ENCODE peak calls at places on chromosomes 12 and 14, in nine cellular contexts. S is HFF-Myc, R is left ventricle myocardium inferior, Q is aorta, Y is right atrium auricular region, X is IMR-90, O is GM12878, G is pancreas, M is BJ. C is an unnamed sample.

GRCh38 chr12:45654002-45654401 is 75.5 kb upstream of the ARID2 start:
- DNase-seq in S (no peak), R (no peak), Q (no peak), Y (no peak), X (no peak), O (no peak), G (no peak), M (no peak), C (no peak)

GRCh38 chr14:49287004-49287403 is 299.2 kb downstream of the RPS29 start:
- DNase-seq in S (no peak), R (no peak), Q (no peak), Y (no peak), X (no peak), O (no peak), G (no peak), M (no peak), C (no peak)

GRCh38 chr14:87600236-87600635 is 392.7 kb downstream of the GALC start:
- DNase-seq in S (no peak), R (no peak), Q (no peak), Y (no peak), X (no peak), O (no peak), G (no peak), M (no peak), C (no peak)

GRCh38 chr12:12182926-12183325 is 83.9 kb downstream of the LRP6 start:
- DNase-seq in S (no peak), R (no peak), Q (no peak), Y (no peak), X (peak), O (no peak), G (no peak), M (no peak), C (no peak)

GRCh38 chr14:64515053-64515452 is 10.5 kb downstream of the ZBTB1 start:
- DNase-seq in S (no peak), R (no peak), Q (no peak), Y (no peak), X (no peak), O (no peak), G (no peak), M (no peak), C (no peak)

GRCh38 chr12:11771356-11771755 is 121.9 kb downstream of the ETV6 start:
- DNase-seq in S (no peak), R (no peak), Q (no peak), Y (no peak), X (peak), O (no peak), G (no peak), M (no peak), C (no peak)

GRCh38 chr12:51726931-51727330 is 121.6 kb downstream of the FIGNL2 start:
- DNase-seq in S (no peak), R (no peak), Q (no peak), Y (no peak), X (no peak), O (no peak), G (no peak), M (no peak), C (no peak)

GRCh38 chr14:106843951-106844483 is 1317.6 kb downstream of the TMEM121 start:
- DNase-seq in S (no peak), R (no peak), Q (no peak), Y (no peak), X (no peak), O (no peak), G (no peak), M (no peak), C (peak)

GRCh38 chr12:46105735-46106134 is 115.4 kb upstream of the SCAF11 start:
- DNase-seq in S (no peak), R (no peak), Q (no peak), Y (no peak), X (no peak), O (no peak), G (no peak), M (no peak), C (no peak)

GRCh38 chr12:71947645-71948105 is 9.0 kb downstream of the TPH2 start:
- DNase-seq in S (no peak), R (no peak), Q (no peak), Y (no peak), X (peak), O (no peak), G (no peak), M (peak), C (peak)

GRCh38 chr12:50785406-50785805 is 21.5 kb downstream of the ATF1 start:
- DNase-seq in S (no peak), R (no peak), Q (no peak), Y (no peak), X (no peak), O (no peak), G (no peak), M (no peak), C (no peak)

GRCh38 chr14:29216316-29216715 is 449.7 kb downstream of the FOXG1 start:
- DNase-seq in S (no peak), R (no peak), Q (no peak), Y (no peak), X (no peak), O (no peak), G (no peak), M (no peak), C (no peak)

GRCh38 chr12:23843958-23844357 is 105.5 kb downstream of the SOX5 start:
- DNase-seq in S (no peak), R (no peak), Q (no peak), Y (no peak), X (no peak), O (no peak), G (no peak), M (no peak), C (no peak)

GRCh38 chr14:88829685-88830302 is 5.3 kb downstream of the TTC8 start:
- DNase-seq in S (no peak), R (no peak), Q (no peak), Y (no peak), X (no peak), O (no peak), G (no peak), M (no peak), C (no peak)

GRCh38 chr14:88835661-88836060 is 11.2 kb downstream of the TTC8 start:
- DNase-seq in S (no peak), R (no peak), Q (no peak), Y (no peak), X (peak), O (no peak), G (no peak), M (no peak), C (no peak)

GRCh38 chr14:88834883-88835431 is 10.5 kb downstream of the TTC8 start:
- DNase-seq in S (no peak), R (no peak), Q (no peak), Y (no peak), X (peak), O (no peak), G (no peak), M (peak), C (no peak)

GRCh38 chr14:88829188-88829587 is 4.7 kb downstream of the TTC8 start:
- DNase-seq in S (no peak), R (no peak), Q (no peak), Y (no peak), X (no peak), O (no peak), G (no peak), M (no peak), C (no peak)

GRCh38 chr14:88831285-88831684 is 6.8 kb downstream of the TTC8 start:
- DNase-seq in S (no peak), R (no peak), Q (no peak), Y (no peak), X (peak), O (no peak), G (no peak), M (peak), C (no peak)
- H3K4me3 ChIP-seq in S (no peak), R (no peak), Q (no peak), Y (no peak), X (no peak), O (no peak), G (no peak), M (no peak), C (no peak)

GRCh38 chr14:91243098-91243483 is 1.4 kb downstream of the GPR68 start:
- DNase-seq in S (no peak), R (no peak), Q (no peak), Y (no peak), X (no peak), O (no peak), G (no peak), M (no peak), C (no peak)

GRCh38 chr14:91244501-91244901 is at the start of gene GPR68:
- DNase-seq in S (no peak), R (peak), Q (peak), Y (peak), X (peak), O (no peak), G (no peak), M (no peak), C (no peak)

GRCh38 chr14:91241848-91242247 is 2.7 kb downstream of the GPR68 start:
- DNase-seq in S (no peak), R (no peak), Q (no peak), Y (no peak), X (no peak), O (peak), G (no peak), M (no peak), C (no peak)

GRCh38 chr14:91245029-91245428 is 525 bp upstream of the GPR68 start:
- DNase-seq in S (no peak), R (no peak), Q (no peak), Y (no peak), X (no peak), O (no peak), G (no peak), M (no peak), C (no peak)

DNA sequence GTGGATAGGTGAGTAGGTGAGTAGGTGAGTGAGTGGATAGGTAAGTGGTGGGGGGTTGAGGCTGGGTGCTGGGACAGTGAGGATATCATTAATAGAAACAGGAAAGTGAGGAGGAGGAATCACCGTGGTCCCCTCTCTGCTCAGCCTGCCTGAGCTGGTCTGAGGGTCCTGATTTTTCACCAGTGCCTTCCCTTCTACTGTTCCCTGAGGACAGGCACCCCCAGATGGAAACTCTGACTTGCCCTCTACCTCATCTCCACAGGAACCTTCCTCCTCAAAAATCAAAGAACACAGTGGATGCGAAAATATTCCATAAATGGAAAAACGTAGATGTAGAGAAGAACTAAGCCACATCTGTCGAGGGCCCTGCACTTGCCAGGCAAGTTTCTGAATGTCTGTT is 1.9 kb downstream of the GPR68 start:
- DNase-seq in S (no peak), R (no peak), Q (no peak), Y (no peak), X (no peak), O (no peak), G (no peak), M (no peak), C (no peak)
- H3K4me3 ChIP-seq in S (no peak), R (no peak), Q (no peak), Y (no peak), X (no peak), O (peak), G (no peak), M (no peak), C (peak)

GRCh38 chr12:57238854-57239554 is 9.5 kb downstream of the SHMT2 start:
- DNase-seq in S (no peak), R (peak), Q (peak), Y (peak), X (peak), O (no peak), G (peak), M (peak), C (peak)
- H3K4me3 ChIP-seq in S (peak), R (peak), Q (peak), Y (peak), X (peak), O (peak), G (peak), M (peak), C (peak)

DNA sequence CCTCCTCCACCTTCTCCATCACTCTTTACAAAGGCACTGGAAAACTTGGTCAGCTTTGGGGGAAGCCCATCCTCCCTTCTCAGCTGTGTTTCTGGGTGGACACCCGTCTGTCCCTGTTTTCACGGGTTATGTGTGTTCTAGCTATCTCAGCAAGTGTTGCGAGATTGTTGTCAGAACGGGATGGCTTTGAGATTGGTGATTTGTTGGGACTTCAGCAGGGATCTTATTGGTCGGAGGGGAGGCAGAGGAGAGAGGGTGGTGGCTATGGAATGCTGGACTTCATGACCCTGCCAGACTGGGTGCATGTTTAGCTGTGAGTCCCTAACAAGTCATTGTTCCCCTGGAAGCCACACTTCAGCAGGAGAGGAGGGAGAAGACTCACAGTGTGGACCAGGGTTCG is 2.1 kb downstream of the USP5 start:
- DNase-seq in S (no peak), R (no peak), Q (no peak), Y (no peak), X (no peak), O (no peak), G (no peak), M (no peak), C (no peak)
- H3K4me3 ChIP-seq in S (no peak), R (no peak), Q (no peak), Y (no peak), X (no peak), O (no peak), G (no peak), M (no peak), C (no peak)

DNA sequence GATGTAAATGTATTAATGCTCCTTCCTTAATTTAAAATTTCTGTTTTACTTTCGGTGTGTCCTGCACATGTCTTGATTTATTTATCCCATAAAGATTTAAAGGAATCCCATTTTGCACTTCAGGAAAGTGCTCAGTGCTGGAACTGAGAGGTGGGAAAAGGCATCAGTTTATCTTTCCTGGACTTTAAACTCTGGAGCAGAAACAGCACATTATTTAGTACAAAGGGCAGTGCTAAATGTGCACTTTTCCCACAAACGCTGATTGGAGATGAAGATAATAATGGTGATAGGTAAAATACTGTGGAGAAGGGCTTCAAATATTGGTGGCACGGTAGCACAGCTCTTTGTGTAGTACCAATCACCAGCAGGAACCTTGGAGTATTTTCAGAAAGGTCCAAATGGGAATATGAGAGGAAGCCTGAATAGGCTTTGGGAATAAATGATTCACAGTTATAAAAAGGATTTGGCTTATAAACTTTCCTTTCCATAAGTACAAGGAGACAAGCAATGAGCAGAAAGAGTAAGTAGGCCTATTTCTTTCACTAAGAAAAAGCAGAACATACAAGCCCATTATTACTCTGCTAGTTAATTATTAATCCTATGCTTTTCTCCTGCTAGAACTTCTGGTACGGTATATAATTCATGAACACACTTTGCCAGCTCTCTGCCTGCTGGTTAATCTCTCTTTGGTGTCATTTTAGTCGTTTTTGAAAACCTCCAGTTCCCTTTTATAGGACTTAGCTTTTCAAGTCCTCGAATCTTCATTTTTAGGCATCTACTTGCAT is 58.4 kb downstream of the SLC15A5 start:
- DNase-seq in S (no peak), R (no peak), Q (no peak), Y (no peak), X (no peak), O (no peak), G (no peak), M (no peak), C (no peak)
- H3K4me3 ChIP-seq in S (no peak), R (no peak), Q (no peak), Y (no peak), X (no peak), O (no peak), G (no peak), M (no peak), C (no peak)

DNA sequence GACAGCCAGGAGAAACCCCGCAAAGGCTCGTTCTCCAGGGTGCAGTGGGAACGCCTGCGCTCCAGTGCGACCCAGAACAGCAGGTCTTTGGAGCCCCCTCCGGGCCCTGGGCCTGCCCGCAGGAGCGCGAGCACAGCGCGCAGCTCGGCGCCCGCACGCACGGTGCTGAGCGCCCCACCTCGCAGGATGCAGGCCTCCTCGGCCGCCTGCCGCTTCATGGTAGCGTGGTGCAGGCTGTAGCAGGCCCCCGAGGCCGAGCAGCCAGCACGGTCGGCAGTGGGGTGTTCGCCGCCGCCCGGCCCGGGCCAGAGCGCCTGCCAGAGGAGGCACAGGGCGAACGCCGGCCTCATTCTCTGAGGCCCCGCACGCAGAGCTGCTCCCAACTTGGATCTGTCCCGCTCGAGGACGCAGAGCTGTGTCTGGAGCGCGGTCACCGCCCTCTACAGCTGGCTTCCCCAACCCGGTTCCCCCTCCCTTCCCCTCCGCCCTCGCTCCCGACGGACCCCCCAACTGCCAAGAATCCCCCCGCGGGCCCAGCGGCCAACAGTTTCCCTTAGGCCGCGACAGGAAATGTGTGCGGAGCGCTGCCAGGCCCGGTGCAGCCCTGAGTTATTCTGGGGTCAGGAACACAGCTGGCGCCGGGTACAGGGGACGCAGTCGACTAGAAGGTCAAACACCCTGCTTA is at the start of gene CLEC14A:
- DNase-seq in S (no peak), R (peak), Q (peak), Y (no peak), X (no peak), O (no peak), G (peak), M (no peak), C (peak)
- H3K4me3 ChIP-seq in S (peak), R (peak), Q (no peak), Y (peak), X (peak), O (no peak), G (peak), M (peak), C (peak)

DNA sequence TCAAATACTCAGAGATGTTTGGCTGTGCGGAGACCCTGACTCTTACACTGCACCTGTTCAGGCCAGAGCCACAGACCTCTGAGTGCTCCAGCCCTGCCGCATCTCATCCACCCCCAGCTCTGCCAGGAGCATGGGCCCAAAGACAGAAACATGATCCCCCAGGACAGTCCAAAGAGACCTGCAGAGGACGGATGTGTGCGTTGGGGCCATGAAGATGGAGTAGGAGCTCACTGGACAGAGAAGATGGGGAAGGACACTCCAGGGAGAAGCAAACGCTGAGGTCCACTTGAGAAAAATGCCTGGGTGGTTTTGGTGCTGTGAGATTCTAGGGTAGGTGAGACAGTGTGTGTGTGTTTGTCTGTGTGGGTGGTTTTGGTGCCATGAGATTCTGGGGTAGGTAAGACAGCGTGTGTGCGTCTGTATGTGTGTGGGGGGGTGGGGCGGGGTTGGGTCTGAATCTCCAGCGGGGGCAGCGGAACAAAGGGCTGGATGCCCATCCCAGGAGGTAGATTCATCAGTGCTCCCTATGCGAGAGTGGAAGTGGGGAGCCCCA is 818 bp upstream of the HHIPL1 start:
- DNase-seq in S (no peak), R (no peak), Q (no peak), Y (no peak), X (no peak), O (no peak), G (no peak), M (no peak), C (no peak)
- H3K4me3 ChIP-seq in S (no peak), R (peak), Q (no peak), Y (no peak), X (no peak), O (no peak), G (no peak), M (no peak), C (no peak)

GRCh38 chr12:26011099-26011498 is 52.6 kb downstream of the RASSF8 start:
- DNase-seq in S (peak), R (no peak), Q (no peak), Y (no peak), X (peak), O (no peak), G (no peak), M (peak), C (no peak)
- H3K4me3 ChIP-seq in S (no peak), R (no peak), Q (no peak), Y (no peak), X (no peak), O (no peak), G (no peak), M (no peak), C (no peak)

DNA sequence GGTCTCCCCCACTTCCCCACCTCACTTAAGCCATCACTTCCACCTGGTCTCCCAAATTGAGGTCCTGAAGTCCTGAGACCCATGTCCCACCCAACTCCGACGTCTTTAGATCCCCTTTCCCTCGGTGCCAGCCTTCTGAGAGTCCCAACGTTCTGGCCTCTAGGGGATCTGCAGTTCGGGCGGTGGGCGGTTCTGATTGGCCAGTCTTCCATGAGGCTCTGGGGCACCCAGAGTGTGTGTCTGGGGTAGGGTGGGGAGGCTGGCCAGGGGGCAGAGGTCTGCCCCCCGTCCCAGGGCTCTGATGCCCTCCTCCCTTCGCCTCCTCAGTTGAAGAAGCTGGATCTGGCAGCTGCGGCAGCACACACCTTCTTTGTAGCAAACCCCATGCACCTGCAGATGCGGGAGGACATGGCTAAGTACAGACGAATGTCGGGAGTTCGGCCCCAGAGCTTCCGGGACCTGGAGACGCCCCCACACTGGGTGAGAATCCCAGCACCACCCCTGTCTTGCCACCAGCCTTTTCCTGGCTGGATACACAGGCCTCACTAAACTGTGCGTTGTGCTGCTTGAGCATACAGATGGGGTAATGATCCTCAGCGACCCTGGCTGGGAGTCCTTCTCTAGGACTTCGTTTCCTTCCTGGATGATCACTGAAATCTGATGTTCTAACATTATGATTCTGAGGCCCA is 1.5 kb downstream of the P3H3 start:
- DNase-seq in S (no peak), R (no peak), Q (no peak), Y (no peak), X (peak), O (no peak), G (peak), M (no peak), C (no peak)
- H3K4me3 ChIP-seq in S (peak), R (peak), Q (peak), Y (peak), X (peak), O (peak), G (peak), M (peak), C (peak)